ENCODE peak calls at places on chromosomes 6 and 20, in four cellular contexts. T, D, W and H are unnamed samples.

GRCh38 chr6:130524552-130524951 is 158.7 kb downstream of the TMEM200A start:
- DNase-seq in T (no peak), D (no peak), W (no peak), H (no peak)

GRCh38 chr6:65126667-65127066 is 580.4 kb downstream of the EYS start:
- DNase-seq in T (no peak), D (no peak), W (no peak), H (no peak)

GRCh38 chr20:49166534-49167449 is 21.3 kb downstream of the STAU1 start:
- DNase-seq in T (no peak), D (no peak), W (no peak), H (no peak)

GRCh38 chr6:35449287-35449881 is 2.8 kb upstream of the FANCE start:
- DNase-seq in T (no peak), D (peak), W (peak), H (peak)

GRCh38 chr20:63974402-63975200 is 4.8 kb downstream of the SAMD10 start:
- DNase-seq in T (no peak), D (no peak), W (no peak), H (peak)

GRCh38 chr6:32952817-32953739 is at the start of gene HLA-DMA:
- DNase-seq in T (peak), D (peak), W (peak), H (peak)

GRCh38 chr6:45791600-45792168 is 224.0 kb downstream of the CLIC5 start:
- DNase-seq in T (no peak), D (no peak), W (no peak), H (no peak)

GRCh38 chr6:133248241-133249001 is 7.3 kb downstream of the EYA4 start:
- DNase-seq in T (no peak), D (no peak), W (no peak), H (no peak)

GRCh38 chr6:37170273-37171140 is 555 bp downstream of the PIM1 start:
- DNase-seq in T (no peak), D (peak), W (no peak), H (peak)

GRCh38 chr6:1363729-1364572 is 25.4 kb upstream of the FOXF2 start:
- DNase-seq in T (no peak), D (no peak), W (peak), H (no peak)

GRCh38 chr20:35166242-35166830 is 5.5 kb upstream of the PROCR start:
- DNase-seq in T (no peak), D (peak), W (peak), H (no peak)

DNA sequence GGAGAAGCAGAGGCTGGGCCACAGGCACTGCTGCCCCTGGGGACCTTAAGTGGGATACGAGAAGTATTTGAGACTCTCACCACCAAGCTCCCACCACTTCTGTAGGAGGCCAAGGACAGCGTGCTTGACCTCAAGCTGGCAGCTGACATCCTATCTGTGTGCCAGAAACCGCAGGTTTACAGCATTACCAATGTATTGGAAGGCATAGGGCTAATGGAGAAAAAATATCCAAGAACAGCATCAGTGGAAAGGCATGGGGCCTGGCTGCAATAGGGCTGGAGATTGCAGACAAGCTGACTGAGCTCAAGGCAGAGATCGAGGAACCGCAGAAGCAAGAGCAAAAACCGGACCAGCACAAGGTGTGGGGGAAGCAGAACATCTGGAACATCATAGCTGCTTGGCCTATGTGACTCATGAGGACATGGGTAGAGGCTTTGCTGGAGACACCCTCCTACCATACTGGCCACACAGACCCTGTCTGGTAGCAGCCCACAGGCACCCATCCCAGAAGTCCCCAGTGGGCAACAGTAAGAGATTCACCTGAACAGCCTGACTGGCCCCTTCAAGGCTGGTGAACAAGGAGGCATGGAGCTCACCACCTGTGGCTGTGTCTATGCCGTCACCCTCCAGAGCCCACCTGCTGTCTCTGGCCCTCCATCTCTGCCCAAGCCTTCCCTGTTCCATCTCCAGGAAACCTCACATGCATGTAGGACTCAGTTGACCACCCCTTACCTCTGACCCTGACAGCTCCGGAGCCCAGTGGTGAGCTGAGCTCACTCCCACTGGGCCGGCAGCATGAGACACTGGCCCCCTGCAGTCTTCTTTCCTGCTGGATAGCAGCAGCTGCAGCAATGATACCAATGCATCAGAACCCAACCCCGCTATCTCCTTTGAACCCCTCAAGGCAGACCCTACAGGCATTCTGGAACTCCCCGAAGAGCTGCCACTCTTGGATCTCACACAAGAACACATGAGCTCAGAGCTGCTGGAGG is 171.1 kb downstream of the KIF6 start:
- DNase-seq in T (no peak), D (no peak), W (no peak), H (no peak)
- TF ChIP-seq TAF1 in T (no peak), D (no peak), W (no peak), H (no peak)

DNA sequence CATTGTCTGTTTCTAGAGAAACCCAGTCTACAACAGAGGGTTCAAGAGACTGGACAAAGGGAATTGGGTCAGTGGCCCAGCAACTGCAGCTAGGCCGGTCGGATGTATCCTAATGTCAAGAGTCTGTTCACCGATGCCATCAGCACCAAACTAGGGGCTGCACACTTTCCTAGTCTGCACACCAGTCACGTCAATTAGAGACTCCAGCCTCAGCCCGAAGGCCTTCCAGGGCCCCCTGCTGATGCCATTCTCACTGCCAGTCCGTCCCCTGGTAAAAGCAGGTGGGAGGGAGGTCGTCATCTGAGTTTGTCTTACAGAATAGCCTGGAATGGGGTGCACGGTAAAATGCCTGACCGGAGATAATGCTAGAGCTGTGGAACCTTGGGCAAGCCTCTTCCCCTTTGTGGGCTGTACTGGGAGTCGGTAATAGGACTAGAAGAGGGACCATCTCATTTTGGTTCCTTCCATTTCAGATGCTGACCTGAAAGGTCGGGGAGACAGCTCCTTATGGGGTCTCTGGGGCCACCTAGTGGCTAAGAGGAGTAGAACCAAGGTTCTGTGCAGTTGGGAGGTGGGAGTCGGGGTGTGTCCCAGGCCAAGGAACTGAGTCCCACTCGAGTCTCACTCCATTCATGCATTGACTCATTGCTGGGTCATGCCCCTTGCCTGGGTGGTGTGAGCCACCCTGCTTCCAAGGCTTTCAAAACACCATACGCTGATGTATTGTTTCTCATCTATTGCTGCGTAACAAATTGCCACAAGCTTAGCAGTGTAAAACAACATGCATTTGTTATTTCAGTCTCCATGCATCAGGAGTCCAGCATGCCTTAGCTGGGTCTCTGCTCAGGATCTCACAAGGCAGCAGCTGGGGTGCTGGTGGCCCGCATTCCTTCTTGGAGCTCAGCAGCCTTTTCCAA is 5.1 kb downstream of the SOX12 start:
- DNase-seq in T (no peak), D (peak), W (peak), H (peak)
- TF ChIP-seq POLR2AphosphoS5 in T (no peak), D (peak), W (peak), H (no peak)

DNA sequence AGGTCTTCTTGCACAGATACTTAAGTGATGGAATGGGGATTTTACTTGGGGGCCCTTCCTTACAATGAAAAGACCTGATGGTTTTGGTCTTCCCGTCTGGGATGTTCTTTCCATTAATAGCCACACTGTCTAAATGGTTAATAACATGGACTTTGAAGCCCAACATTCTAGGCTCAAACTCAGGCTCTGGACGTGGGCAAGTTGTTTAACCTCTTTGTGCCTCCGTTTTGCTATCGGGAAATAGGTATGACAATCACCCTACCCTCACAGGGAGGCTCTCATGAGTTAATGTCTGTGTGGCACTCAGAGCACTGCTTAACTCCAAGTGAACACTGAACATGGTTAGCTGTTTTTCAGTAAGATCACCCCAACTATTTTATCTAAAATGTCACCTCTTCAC is 360.7 kb upstream of the FLRT3 start:
- DNase-seq in T (no peak), D (no peak), W (no peak), H (no peak)
- TF ChIP-seq POLR2A in T (no peak), D (no peak), W (no peak), H (no peak)

DNA sequence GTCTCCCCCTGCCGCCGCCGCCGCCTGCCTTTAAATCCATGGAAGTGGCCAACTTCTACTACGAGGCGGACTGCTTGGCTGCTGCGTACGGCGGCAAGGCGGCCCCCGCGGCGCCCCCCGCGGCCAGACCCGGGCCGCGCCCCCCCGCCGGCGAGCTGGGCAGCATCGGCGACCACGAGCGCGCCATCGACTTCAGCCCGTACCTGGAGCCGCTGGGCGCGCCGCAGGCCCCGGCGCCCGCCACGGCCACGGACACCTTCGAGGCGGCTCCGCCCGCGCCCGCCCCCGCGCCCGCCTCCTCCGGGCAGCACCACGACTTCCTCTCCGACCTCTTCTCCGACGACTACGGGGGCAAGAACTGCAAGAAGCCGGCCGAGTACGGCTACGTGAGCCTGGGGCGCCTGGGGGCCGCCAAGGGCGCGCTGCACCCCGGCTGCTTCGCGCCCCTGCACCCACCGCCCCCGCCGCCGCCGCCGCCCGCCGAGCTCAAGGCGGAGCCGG is 485 bp downstream of the CEBPB start:
- DNase-seq in T (no peak), D (peak), W (peak), H (no peak)
- TF ChIP-seq TAF1 in T (no peak), D (no peak), W (no peak), H (no peak)